ENCODE peak calls at places on chromosomes 13 and 19, in six cellular contexts. N is right lobe of liver, A is endodermal cell, H is lung, M is A549, S is fibroblast of lung. K is an unnamed sample. For H3K4me1, the result is how much of the 10 kb centered on the place peaks cover.

GRCh38 chr13:48006396-48006795 is 5.3 kb upstream of the SUCLA2 start:
- DNase-seq in N (no peak), A (no peak), H (no peak), M (no peak), S (no peak), K (no peak)

GRCh38 chr19:1000095-1000494 is at the start of gene GRIN3B:
- DNase-seq in N (no peak), A (peak), H (peak), M (peak), S (peak), K (peak)

GRCh38 chr13:53052675-53053074 is 24.1 kb downstream of the OLFM4 start:
- DNase-seq in N (no peak), A (no peak), H (no peak), M (no peak), S (no peak), K (no peak)

GRCh38 chr19:50537769-50538230 is 24.1 kb upstream of the ASPDH start:
- DNase-seq in N (peak), A (peak), H (peak), M (peak), S (peak), K (peak)

GRCh38 chr13:94093652-94094310 is 385.7 kb downstream of the DCT start:
- DNase-seq in N (no peak), A (no peak), H (no peak), M (no peak), S (peak), K (no peak)

GRCh38 chr13:52686381-52686780 is 33.7 kb downstream of the SUGT1 start:
- DNase-seq in N (no peak), A (no peak), H (no peak), M (no peak), S (no peak), K (no peak)

GRCh38 chr19:54248016-54248601 is 5.5 kb upstream of the LILRA6 start:
- DNase-seq in N (no peak), A (peak), H (peak), M (no peak), S (no peak), K (no peak)

GRCh38 chr13:97256343-97256783 is 34.2 kb downstream of the MBNL2 start:
- DNase-seq in N (no peak), A (no peak), H (no peak), M (peak), S (peak), K (no peak)

GRCh38 chr13:50901701-50902100 is 7.9 kb upstream of the RNASEH2B start:
- DNase-seq in N (no peak), A (no peak), H (no peak), M (no peak), S (no peak), K (no peak)

GRCh38 chr13:95710313-95710712 is 33.4 kb downstream of the DNAJC3 start:
- DNase-seq in N (no peak), A (no peak), H (no peak), M (peak), S (peak), K (no peak)

GRCh38 chr13:83286737-83287136 is 595.5 kb downstream of the SLITRK1 start:
- DNase-seq in N (no peak), A (no peak), H (no peak), M (peak), S (peak), K (no peak)

GRCh38 chr13:113877149-113877990 is 13.5 kb upstream of the GAS6 start:
- DNase-seq in N (no peak), A (peak), H (peak), M (no peak), S (no peak), K (no peak)

GRCh38 chr19:43789029-43789428 is 8.3 kb upstream of the KCNN4 start:
- DNase-seq in N (no peak), A (peak), H (no peak), M (peak), S (peak), K (no peak)

GRCh38 chr13:92781965-92782364 is 444.6 kb upstream of the GPC6 start:
- DNase-seq in N (no peak), A (no peak), H (no peak), M (no peak), S (no peak), K (no peak)

GRCh38 chr19:1584500-1585242 is 8.0 kb downstream of the MBD3 start:
- DNase-seq in N (no peak), A (no peak), H (no peak), M (no peak), S (no peak), K (no peak)

GRCh38 chr13:94548382-94549240 is 47.3 kb downstream of the TGDS start:
- DNase-seq in N (peak), A (peak), H (no peak), M (peak), S (peak), K (peak)

GRCh38 chr13:109231853-109232252 is 554.5 kb downstream of the IRS2 start:
- DNase-seq in N (no peak), A (no peak), H (no peak), M (no peak), S (peak), K (no peak)

GRCh38 chr13:53126803-53127202 is 98.2 kb downstream of the OLFM4 start:
- DNase-seq in N (no peak), A (no peak), H (no peak), M (no peak), S (peak), K (no peak)

GRCh38 chr19:29660835-29661234 is 4.4 kb upstream of the PLEKHF1 start:
- DNase-seq in N (no peak), A (no peak), H (no peak), M (no peak), S (no peak), K (no peak)

GRCh38 chr13:38494445-38494844 is 144.8 kb downstream of the UFM1 start:
- DNase-seq in N (no peak), A (no peak), H (no peak), M (no peak), S (no peak), K (no peak)

GRCh38 chr13:98970293-98970692 is 7.6 kb downstream of the DOCK9 start:
- DNase-seq in N (no peak), A (no peak), H (peak), M (no peak), S (no peak), K (no peak)

GRCh38 chr19:18777156-18777724 is 13.9 kb downstream of the COMP start:
- DNase-seq in N (no peak), A (no peak), H (no peak), M (no peak), S (no peak), K (no peak)

GRCh38 chr19:19276386-19276785 is 3.3 kb upstream of the TM6SF2 start:
- DNase-seq in N (no peak), A (no peak), H (no peak), M (no peak), S (peak), K (no peak)

GRCh38 chr19:16654621-16655020 is 5.3 kb downstream of the SMIM7 start:
- DNase-seq in N (no peak), A (no peak), H (no peak), M (no peak), S (no peak), K (no peak)

GRCh38 chr19:55660991-55661390 is 6.2 kb downstream of the U2AF2 start:
- DNase-seq in N (no peak), A (no peak), H (no peak), M (no peak), S (no peak), K (no peak)

GRCh38 chr19:379796-380195 is 29.2 kb downstream of the C2CD4C start:
- DNase-seq in N (no peak), A (no peak), H (no peak), M (no peak), S (no peak), K (no peak)

GRCh38 chr19:43504426-43505185 is at the start of gene PHLDB3:
- DNase-seq in N (peak), A (no peak), H (peak), M (no peak), S (no peak), K (no peak)

GRCh38 chr13:37959284-37959683 is 89.7 kb upstream of the TRPC4 start:
- DNase-seq in N (no peak), A (no peak), H (no peak), M (no peak), S (no peak), K (no peak)

GRCh38 chr13:80473695-80474094 is 132.8 kb upstream of the SPRY2 start:
- DNase-seq in N (no peak), A (no peak), H (no peak), M (peak), S (peak), K (no peak)

GRCh38 chr19:58450836-58451357 is 525 bp upstream of the ZNF324B start:
- DNase-seq in N (no peak), A (no peak), H (no peak), M (no peak), S (no peak), K (no peak)

GRCh38 chr19:13841339-13842293 is 35.3 kb upstream of the NANOS3 start:
- DNase-seq in N (peak), A (peak), H (peak), M (peak), S (no peak), K (no peak)
- H3K4me1 ChIP-seq in N (under half), A (under half), H (under half), M (half or more), S (under half), K (under half)

GRCh38 chr19:45153339-45154063 is 7.3 kb downstream of the NKPD1 start:
- DNase-seq in N (no peak), A (peak), H (no peak), M (no peak), S (peak), K (no peak)
- H3K4me3 ChIP-seq in N (no peak), A (peak), H (no peak), M (no peak), S (no peak), K (peak)

DNA sequence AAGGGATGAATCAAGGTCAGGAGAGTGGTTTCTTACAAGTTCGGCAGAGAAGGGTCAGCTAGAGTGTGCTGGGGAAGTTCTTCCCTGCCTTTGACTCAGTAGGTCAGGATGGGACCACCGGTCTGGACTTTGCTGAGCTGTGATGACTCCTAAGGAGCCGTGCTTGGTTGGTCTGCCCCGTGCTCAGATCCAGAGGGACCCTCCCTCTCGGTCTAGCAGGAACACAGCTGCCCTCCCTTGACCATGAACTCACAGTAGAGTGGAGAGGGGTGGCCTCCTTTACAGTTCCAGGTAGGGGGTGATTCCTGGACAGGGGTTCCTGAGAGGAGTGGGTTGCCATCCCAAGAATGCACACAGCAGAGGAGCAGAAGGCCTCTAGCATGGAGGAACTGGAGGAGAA is 4.3 kb downstream of the RPS19 start:
- DNase-seq in N (no peak), A (no peak), H (no peak), M (no peak), S (no peak), K (no peak)
- H3K4me1 ChIP-seq in N (under half), A (under half), H (under half), M (half or more), S (under half), K (under half)

DNA sequence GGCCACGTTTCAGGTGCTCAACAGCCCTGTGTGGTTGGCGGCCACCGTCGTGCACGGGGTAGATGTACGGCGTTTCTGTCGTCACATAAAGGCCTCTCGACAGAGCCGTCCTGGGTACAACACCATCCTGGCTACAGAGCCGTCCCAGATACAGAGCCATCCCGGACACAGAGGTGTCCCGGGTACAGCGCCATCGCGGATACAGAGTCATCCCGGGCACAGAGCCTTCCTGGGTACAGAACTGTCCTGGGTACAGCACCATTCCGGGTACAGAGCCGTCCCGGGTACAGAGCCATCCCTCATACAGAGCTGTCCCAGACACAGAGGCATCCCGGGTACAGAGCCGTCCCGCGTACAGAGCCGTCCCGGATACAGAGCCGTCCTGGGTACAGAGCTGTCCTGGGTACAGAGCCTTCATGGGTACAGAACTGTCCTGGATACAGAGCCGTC is 222.7 kb upstream of the SOX1 start:
- DNase-seq in N (no peak), A (no peak), H (no peak), M (no peak), S (no peak), K (no peak)
- H3K4me3 ChIP-seq in N (no peak), A (no peak), H (no peak), M (no peak), S (no peak), K (no peak)

GRCh38 chr13:111204438-111205177 is 89.5 kb downstream of the ARHGEF7 start:
- DNase-seq in N (no peak), A (peak), H (peak), M (no peak), S (peak), K (no peak)
- H3K4me1 ChIP-seq in N (under half), A (under half), H (under half), M (under half), S (under half), K (under half)

GRCh38 chr13:31159306-31159705 is 2.4 kb downstream of the HSPH1 start:
- DNase-seq in N (no peak), A (no peak), H (no peak), M (no peak), S (no peak), K (no peak)
- H3K4me3 ChIP-seq in N (no peak), A (peak), H (no peak), M (peak), S (peak), K (no peak)

GRCh38 chr13:28358673-28359072 is 136.3 kb downstream of the FLT1 start:
- DNase-seq in N (no peak), A (no peak), H (no peak), M (no peak), S (no peak), K (no peak)

GRCh38 chr13:28356506-28357064 is 138.3 kb downstream of the FLT1 start:
- DNase-seq in N (no peak), A (no peak), H (no peak), M (no peak), S (no peak), K (no peak)

GRCh38 chr13:28355822-28356371 is 139.0 kb downstream of the FLT1 start:
- DNase-seq in N (no peak), A (peak), H (no peak), M (no peak), S (no peak), K (no peak)

GRCh38 chr13:28357247-28357825 is 137.6 kb downstream of the FLT1 start:
- DNase-seq in N (no peak), A (peak), H (no peak), M (peak), S (no peak), K (no peak)

GRCh38 chr13:28357846-28358496 is 137.0 kb downstream of the FLT1 start:
- DNase-seq in N (no peak), A (no peak), H (no peak), M (no peak), S (no peak), K (no peak)
- H3K4me1 ChIP-seq in N (under half), A (under half), H (under half), M (under half), S (under half), K (under half)

DNA sequence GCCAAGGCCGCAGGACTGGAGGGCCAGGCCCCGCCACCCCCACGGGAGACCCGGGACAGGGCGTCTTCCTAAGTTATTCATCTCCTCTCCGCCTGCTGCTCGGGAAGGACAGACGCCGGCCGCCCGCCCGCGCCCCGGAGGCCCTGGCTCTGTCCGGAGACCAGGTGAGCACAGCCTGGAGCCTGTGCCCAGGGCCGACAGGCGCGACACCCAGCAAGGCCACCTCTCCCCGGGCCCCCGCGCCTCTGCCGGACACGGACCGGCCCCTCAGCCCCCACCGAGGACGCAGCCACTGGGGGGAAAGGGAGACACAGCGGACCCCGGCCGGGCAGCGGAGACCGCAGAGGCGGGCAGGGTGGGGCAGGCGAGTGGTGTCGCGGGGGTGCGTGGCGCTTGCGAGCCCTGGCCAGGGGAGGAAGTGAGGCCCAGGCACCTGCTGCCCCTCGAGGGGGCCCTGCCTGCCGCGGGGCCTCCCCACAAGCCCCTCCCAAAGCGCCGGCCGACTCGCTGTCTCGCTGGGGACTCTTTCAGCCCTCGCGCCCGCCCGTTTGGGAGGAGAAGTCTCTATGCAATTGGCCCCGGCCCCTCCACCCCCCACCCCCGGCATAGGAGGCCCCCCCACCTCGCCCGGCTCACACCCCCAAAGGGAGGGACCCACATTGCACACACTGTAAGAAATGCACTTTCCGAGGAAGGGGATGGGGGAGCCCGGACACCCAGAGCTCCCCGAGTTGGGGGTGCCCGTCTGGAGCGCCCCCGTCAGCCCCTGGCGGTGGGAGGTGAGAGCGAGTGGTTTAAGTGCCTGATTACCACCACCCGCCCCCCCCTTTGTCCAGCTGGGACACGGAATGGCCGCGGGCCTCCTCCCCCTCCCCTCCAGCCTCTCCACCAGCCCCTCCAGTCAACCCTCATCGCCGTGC is 17.0 kb downstream of the SMIM24 start:
- DNase-seq in N (no peak), A (peak), H (no peak), M (no peak), S (no peak), K (no peak)
- H3K4me3 ChIP-seq in N (no peak), A (no peak), H (no peak), M (no peak), S (no peak), K (peak)

K was measured in iPS DF 6.9.